ENCODE peak calls at places on chromosomes 2 and 18, in four cellular contexts. S, B, H and N are unnamed samples.

GRCh38 chr2:85413592-85414421 is 3.6 kb upstream of the CAPG start:
- DNase-seq in S (no peak), B (peak), H (no peak), N (no peak)

GRCh38 chr18:12934454-12935071 is 13.2 kb upstream of the SEH1L start:
- DNase-seq in S (peak), B (peak), H (no peak), N (peak)

GRCh38 chr2:122414911-122415310 is 659.5 kb downstream of the TSN start:
- DNase-seq in S (no peak), B (no peak), H (no peak), N (no peak)

GRCh38 chr18:28725876-28726275 is 548.9 kb upstream of the CDH2 start:
- DNase-seq in S (no peak), B (peak), H (no peak), N (no peak)

GRCh38 chr2:237967463-237967871 is 653 bp downstream of the UBE2F start:
- DNase-seq in S (no peak), B (peak), H (no peak), N (no peak)

GRCh38 chr2:97963880-97964279 is 31.9 kb downstream of the TMEM131 start:
- DNase-seq in S (no peak), B (no peak), H (no peak), N (no peak)

GRCh38 chr18:60413944-60414547 is 41.5 kb upstream of the MC4R start:
- DNase-seq in S (no peak), B (peak), H (peak), N (peak)

GRCh38 chr2:150141241-150142001 is 346.0 kb downstream of the RND3 start:
- DNase-seq in S (no peak), B (peak), H (no peak), N (no peak)

GRCh38 chr2:31812051-31812798 is 198.6 kb downstream of the MEMO1 start:
- DNase-seq in S (no peak), B (peak), H (no peak), N (no peak)

GRCh38 chr18:267380-267687 is 513 bp downstream of the THOC1 start:
- DNase-seq in S (no peak), B (no peak), H (no peak), N (no peak)

GRCh38 chr2:206603269-206603668 is 39.0 kb upstream of the FAM237A start:
- DNase-seq in S (no peak), B (no peak), H (no peak), N (no peak)

GRCh38 chr2:9539530-9539929 is 16.1 kb downstream of the ADAM17 start:
- DNase-seq in S (no peak), B (peak), H (no peak), N (no peak)

GRCh38 chr2:41495050-41495449 is 552.8 kb upstream of the PKDCC start:
- DNase-seq in S (no peak), B (no peak), H (no peak), N (no peak)

GRCh38 chr2:241218131-241219029 is 29.9 kb downstream of the ANO7 start:
- DNase-seq in S (peak), B (peak), H (no peak), N (peak)

GRCh38 chr18:13388586-13389490 is 170.3 kb downstream of the LDLRAD4 start:
- DNase-seq in S (no peak), B (no peak), H (no peak), N (no peak)

DNA sequence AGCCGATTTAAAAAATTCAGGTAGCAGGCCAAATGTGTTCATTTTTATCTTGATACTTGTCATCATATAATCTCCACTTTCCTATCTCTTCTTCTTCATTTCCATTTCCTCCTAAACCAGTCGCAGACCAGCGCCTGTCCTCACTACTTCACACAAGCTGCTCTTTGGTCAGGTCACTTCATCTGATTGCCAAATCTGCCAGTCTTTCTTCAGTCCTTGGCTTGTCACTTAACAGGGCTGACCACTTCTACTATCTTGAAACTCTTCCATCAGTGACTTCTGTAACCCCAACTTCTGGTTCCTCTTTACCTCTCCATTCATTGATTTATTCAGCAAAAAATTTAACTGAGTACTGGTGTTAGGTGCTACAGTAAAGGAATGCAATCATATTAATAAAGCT is 18.0 kb upstream of the SPRED2 start:
- DNase-seq in S (no peak), B (no peak), H (no peak), N (no peak)
- H2BK12ac ChIP-seq in S (no peak), B (no peak), H (no peak), N (no peak)

GRCh38 chr18:49527631-49528327 is 34.1 kb upstream of the LIPG start:
- DNase-seq in S (no peak), B (no peak), H (no peak), N (no peak)

GRCh38 chr18:49529596-49529995 is 32.3 kb upstream of the LIPG start:
- DNase-seq in S (no peak), B (no peak), H (no peak), N (no peak)

GRCh38 chr18:49534846-49535601 is 26.8 kb upstream of the LIPG start:
- DNase-seq in S (no peak), B (no peak), H (no peak), N (no peak)

GRCh38 chr18:49537232-49537876 is 24.5 kb upstream of the LIPG start:
- DNase-seq in S (no peak), B (no peak), H (no peak), N (no peak)

DNA sequence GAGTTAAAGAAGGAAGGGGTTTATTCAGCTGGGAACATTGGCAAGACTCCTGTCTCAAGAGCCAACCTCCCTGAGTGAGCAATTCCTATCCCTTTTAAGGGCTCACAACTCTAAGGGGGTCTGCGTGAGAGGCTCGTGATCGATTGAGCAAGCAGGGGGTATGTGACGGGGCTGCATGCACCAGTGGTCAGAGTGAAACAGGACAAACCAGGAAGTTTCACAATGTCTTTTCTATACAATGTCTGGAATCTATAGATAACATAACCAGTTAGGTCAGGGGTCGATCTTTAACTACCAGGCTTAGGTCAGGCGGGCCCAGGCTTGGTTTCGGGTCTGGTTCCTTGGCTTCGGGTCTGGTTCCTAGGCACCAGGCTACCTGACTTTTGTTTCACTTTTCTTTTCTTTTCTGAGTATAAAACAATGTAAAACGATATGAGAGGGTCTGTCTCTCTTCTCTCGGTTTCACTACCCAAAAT is 30.1 kb upstream of the LIPG start:
- DNase-seq in S (no peak), B (peak), H (no peak), N (no peak)
- H2BK12ac ChIP-seq in S (no peak), B (no peak), H (no peak), N (no peak)

DNA sequence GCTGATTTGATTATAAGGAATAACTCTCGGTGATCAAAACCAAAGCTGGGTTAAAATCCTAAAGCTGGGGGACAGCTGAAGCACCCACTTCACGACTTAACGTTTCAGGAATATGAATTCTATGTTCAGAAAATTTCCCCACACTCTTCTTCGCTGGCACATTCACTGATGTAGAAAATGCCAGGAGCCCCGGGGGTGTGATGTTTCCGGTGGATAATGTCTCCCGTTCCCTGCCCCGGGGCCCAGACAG is 191.4 kb upstream of the TCF4 start:
- DNase-seq in S (no peak), B (no peak), H (no peak), N (no peak)
- H2BK12ac ChIP-seq in S (no peak), B (no peak), H (no peak), N (no peak)

GRCh38 chr2:3169106-3169870 is 208.3 kb downstream of the EIPR1 start:
- DNase-seq in S (no peak), B (peak), H (no peak), N (no peak)
- H2BK12ac ChIP-seq in S (no peak), B (no peak), H (peak), N (no peak)

GRCh38 chr2:231600619-231601355 is 8.1 kb downstream of the TEX44 start:
- DNase-seq in S (no peak), B (no peak), H (no peak), N (no peak)
- H2BK12ac ChIP-seq in S (peak), B (no peak), H (peak), N (no peak)

GRCh38 chr2:128259585-128259984 is 59.1 kb downstream of the HS6ST1 start:
- DNase-seq in S (no peak), B (no peak), H (no peak), N (no peak)

GRCh38 chr2:128258218-128258617 is 60.5 kb downstream of the HS6ST1 start:
- DNase-seq in S (no peak), B (no peak), H (no peak), N (no peak)

GRCh38 chr2:128262315-128263253 is 56.1 kb downstream of the HS6ST1 start:
- DNase-seq in S (no peak), B (no peak), H (no peak), N (no peak)

GRCh38 chr2:128261245-128262128 is 57.2 kb downstream of the HS6ST1 start:
- DNase-seq in S (no peak), B (no peak), H (no peak), N (peak)

DNA sequence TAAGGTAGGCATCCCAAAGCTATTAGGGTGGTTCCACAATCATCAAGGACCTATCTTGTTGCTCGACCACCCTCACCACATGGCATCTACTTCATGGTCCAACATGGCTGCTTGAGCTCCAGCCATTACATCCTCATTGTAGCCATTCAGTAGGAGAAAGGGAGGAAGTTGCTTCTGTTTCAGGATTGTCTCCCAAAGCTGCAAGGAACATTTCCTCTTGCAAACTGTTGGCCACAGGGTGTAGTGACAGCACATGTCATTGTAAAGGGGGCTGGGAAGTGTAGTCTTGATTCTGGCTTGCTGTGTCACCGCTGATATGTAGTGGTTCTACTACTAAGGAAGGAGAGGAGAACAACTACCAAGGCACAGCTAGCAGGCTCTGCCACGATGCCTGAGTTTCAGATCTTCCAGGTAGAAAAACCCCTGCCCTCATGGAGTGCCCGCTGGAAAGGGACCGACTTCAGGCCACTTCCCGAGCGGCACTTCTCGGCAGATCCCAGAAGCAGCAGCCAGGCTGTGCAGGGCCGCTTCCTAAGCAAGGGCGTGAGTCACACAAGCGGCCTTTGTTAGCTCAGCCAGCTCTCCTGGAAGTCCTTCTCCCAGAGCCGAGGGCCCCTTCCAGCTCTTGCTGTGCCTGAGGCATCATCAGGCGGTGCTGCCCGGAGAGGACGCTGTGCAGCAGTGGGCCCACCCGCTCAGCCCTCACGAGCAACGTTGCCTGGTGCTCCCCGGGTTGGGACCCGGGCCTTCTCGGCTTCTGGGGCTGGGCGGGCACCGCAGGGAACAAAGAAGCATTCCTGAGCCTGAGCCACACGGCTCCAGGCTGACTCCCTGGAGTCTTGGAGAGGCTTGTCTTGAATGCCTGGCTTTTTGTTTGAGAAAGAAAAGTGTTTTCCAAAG is 58.2 kb downstream of the HS6ST1 start:
- DNase-seq in S (peak), B (peak), H (peak), N (peak)
- H2BK12ac ChIP-seq in S (peak), B (no peak), H (peak), N (no peak)

GRCh38 chr18:48780151-48781001 is 170.4 kb downstream of the SMAD7 start:
- DNase-seq in S (no peak), B (peak), H (no peak), N (no peak)

GRCh38 chr18:48783616-48784520 is 166.9 kb downstream of the SMAD7 start:
- DNase-seq in S (no peak), B (no peak), H (no peak), N (no peak)

GRCh38 chr18:48781041-48781989 is 169.4 kb downstream of the SMAD7 start:
- DNase-seq in S (peak), B (peak), H (no peak), N (no peak)

GRCh38 chr18:48782381-48782841 is 168.4 kb downstream of the SMAD7 start:
- DNase-seq in S (no peak), B (peak), H (no peak), N (no peak)

GRCh38 chr18:48781990-48782368 is 168.8 kb downstream of the SMAD7 start:
- DNase-seq in S (no peak), B (no peak), H (no peak), N (no peak)
- H2BK12ac ChIP-seq in S (no peak), B (peak), H (no peak), N (no peak)

GRCh38 chr2:62293490-62294212 is 97.7 kb downstream of the B3GNT2 start:
- DNase-seq in S (peak), B (peak), H (peak), N (peak)
- H2BK12ac ChIP-seq in S (peak), B (peak), H (peak), N (peak)